ENCODE peak calls at places on chromosomes 6 and 20, in four cellular contexts. F is Calu3, Y is mesothelial cell of epicardium, M is endothelial cell. J is an unnamed sample.
A peak's percentile ranks its signal among the peaks of the same experiment; 100 is the strongest.

GRCh38 chr6:114144887-114145851 is 174.2 kb upstream of the HDAC2 start:
- DNase-seq in F (peak; percentile 10), Y (no peak), M (no peak), J (no peak)

GRCh38 chr6:5556011-5556410 is 294.7 kb downstream of the FARS2 start:
- DNase-seq in F (no peak), Y (no peak), M (no peak), J (no peak)

GRCh38 chr20:860891-861290 is 27.4 kb downstream of the FAM110A start:
- DNase-seq in F (no peak), Y (no peak), M (no peak), J (no peak)

GRCh38 chr6:23754197-23754596 is 371.8 kb upstream of the NRSN1 start:
- DNase-seq in F (no peak), Y (no peak), M (no peak), J (no peak)

GRCh38 chr6:100663219-100663863 is 198.6 kb upstream of the SIM1 start:
- DNase-seq in F (peak; percentile 13), Y (no peak), M (no peak), J (no peak)

GRCh38 chr20:57106030-57106682 is 160.3 kb downstream of the BMP7 start:
- DNase-seq in F (no peak), Y (no peak), M (no peak), J (no peak)

GRCh38 chr6:169975286-169975685 is 223.9 kb downstream of the ERMARD start:
- DNase-seq in F (no peak), Y (no peak), M (no peak), J (no peak)

GRCh38 chr6:40631760-40632159 is 44.6 kb upstream of the LRFN2 start:
- DNase-seq in F (no peak), Y (no peak), M (no peak), J (no peak)

GRCh38 chr6:42128460-42129359 is 13.7 kb downstream of the C6orf132 start:
- DNase-seq in F (no peak), Y (no peak), M (no peak), J (no peak)

GRCh38 chr6:107565165-107565723 is 75.3 kb downstream of the SOBP start:
- DNase-seq in F (no peak), Y (no peak), M (no peak), J (no peak)

GRCh38 chr6:31575952-31576684 is 753 bp downstream of the TNF start:
- DNase-seq in F (no peak), Y (no peak), M (no peak), J (no peak)

GRCh38 chr6:50832912-50833311 is 14.2 kb downstream of the TFAP2B start:
- DNase-seq in F (no peak), Y (no peak), M (no peak), J (no peak)

GRCh38 chr6:17928514-17929430 is 58.7 kb downstream of the KIF13A start:
- DNase-seq in F (no peak), Y (no peak), M (no peak), J (no peak)

GRCh38 chr6:89895273-89895874 is 1.1 kb downstream of the GJA10 start:
- DNase-seq in F (peak; percentile 53), Y (no peak), M (peak; percentile 73), J (no peak)

GRCh38 chr6:67629268-67629667 is 1005.8 kb upstream of the ADGRB3 start:
- DNase-seq in F (no peak), Y (no peak), M (no peak), J (no peak)

GRCh38 chr20:40525356-40525755 is 163.7 kb downstream of the MAFB start:
- DNase-seq in F (no peak), Y (no peak), M (no peak), J (no peak)

GRCh38 chr20:38497246-38497645 is 24.6 kb downstream of the RALGAPB start:
- DNase-seq in F (no peak), Y (no peak), M (no peak), J (no peak)

GRCh38 chr6:106117579-106117978 is 31.4 kb downstream of the PRDM1 start:
- DNase-seq in F (no peak), Y (no peak), M (no peak), J (no peak)

GRCh38 chr20:20743511-20744169 is 31.2 kb upstream of the RALGAPA2 start:
- DNase-seq in F (no peak), Y (no peak), M (peak; percentile 60), J (no peak)

GRCh38 chr20:41142241-41142640 is 4.9 kb downstream of the PLCG1 start:
- DNase-seq in F (no peak), Y (no peak), M (no peak), J (no peak)

GRCh38 chr20:43452404-43453126 is 5.1 kb upstream of the SRSF6 start:
- DNase-seq in F (no peak), Y (no peak), M (no peak), J (no peak)

GRCh38 chr20:21548390-21549035 is 34.6 kb upstream of the NKX2-2 start:
- DNase-seq in F (no peak), Y (no peak), M (no peak), J (no peak)

GRCh38 chr20:23634985-23635767 is 2.6 kb downstream of the CST3 start:
- DNase-seq in F (no peak), Y (no peak), M (no peak), J (no peak)

DNA sequence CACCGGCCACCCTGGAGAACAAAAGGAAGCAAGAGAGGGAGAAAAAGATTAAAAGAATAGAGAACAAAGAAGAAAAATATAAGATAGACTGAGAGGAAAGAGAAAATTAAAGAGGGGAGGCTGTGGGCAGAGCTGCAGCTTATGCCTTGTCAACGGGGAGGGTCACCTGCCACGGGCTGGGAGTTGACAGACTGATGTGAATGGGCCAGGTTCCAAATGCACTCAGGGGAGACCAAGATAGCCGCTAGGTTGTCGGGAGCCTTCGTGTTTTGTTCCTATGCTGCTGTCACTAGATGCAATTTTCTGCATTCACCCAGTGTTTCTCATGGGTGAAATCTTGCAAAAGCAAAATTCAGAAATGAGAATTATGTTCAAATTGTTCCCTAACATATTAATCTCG is 119.6 kb upstream of the MTHFD1L start:
- DNase-seq in F (no peak), Y (no peak), M (no peak), J (no peak)
- TF ChIP-seq CTCF in F (no peak), Y (no peak), M (no peak), J (no peak)

DNA sequence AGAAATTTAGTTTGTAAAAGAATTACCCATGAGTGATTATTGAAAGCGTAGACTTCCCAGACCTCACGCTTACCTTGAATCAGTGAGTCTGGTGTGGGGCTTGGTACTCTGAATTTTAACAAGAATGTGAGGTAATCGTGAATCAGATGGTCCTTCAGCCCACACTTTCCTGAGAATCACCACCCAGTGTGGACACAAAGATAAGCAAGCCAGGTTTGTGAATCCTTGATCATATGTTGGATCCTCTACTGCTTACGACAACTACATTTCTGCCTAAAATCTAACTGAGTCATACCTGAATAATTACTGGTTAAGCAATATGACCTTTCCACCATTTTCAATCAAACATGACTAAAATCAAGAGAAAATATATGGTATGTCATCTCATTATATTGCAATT is 589.3 kb downstream of the TFAP2A start:
- DNase-seq in F (no peak), Y (no peak), M (no peak), J (no peak)
- TF ChIP-seq CTCF in F (no peak), Y (no peak), M (no peak), J (no peak)

GRCh38 chr20:63501818-63502670 is 3.2 kb upstream of the EEF1A2 start:
- DNase-seq in F (peak; percentile 54), Y (no peak), M (no peak), J (no peak)
- TF ChIP-seq CTCF in F (no peak), Y (no peak), M (no peak), J (no peak)

GRCh38 chr6:28580484-28580883 is 54.8 kb downstream of the GPX5 start:
- DNase-seq in F (no peak), Y (no peak), M (no peak), J (no peak)
- TF ChIP-seq CTCF in F (peak; percentile 16), Y (no peak), M (no peak), J (no peak)

GRCh38 chr6:33375143-33375649 is 16.4 kb upstream of the KIFC1 start:
- DNase-seq in F (peak; percentile 78), Y (no peak), M (no peak), J (no peak)

GRCh38 chr6:33373950-33374349 is 17.7 kb upstream of the KIFC1 start:
- DNase-seq in F (no peak), Y (no peak), M (no peak), J (no peak)

GRCh38 chr6:33377166-33377565 is 14.5 kb upstream of the KIFC1 start:
- DNase-seq in F (no peak), Y (no peak), M (no peak), J (no peak)

GRCh38 chr6:33374359-33374910 is 17.2 kb upstream of the KIFC1 start:
- DNase-seq in F (no peak), Y (no peak), M (no peak), J (no peak)

DNA sequence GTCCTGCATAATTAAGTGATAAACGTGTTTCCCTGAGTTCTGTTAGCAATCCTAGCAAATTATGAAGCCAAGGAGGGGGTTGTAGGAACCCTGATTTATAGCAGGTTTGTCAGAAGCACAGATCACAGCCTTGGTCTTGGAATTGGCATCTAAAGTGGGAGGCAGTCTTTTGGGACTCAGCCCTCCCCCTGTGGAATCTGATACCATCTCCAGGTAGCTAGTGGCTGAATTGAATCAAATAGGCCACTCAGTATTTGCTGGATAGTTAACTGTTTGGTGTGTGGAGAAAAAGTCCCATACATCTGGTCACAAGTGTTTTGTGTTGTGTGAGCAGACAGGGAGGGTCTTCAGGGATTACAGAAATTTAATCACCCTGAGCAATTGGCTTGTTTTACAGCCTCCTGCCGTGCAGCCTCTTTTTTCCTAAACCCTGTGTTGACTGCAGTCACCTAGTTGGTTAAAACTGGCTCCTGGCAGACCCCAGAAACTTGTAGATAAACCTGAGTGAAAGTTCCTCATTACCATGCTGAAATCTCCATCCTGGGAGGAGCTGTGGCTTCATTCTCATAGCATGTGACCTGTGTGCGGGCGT is 19.0 kb upstream of the KIFC1 start:
- DNase-seq in F (no peak), Y (no peak), M (no peak), J (no peak)
- TF ChIP-seq CTCF in F (no peak), Y (no peak), M (no peak), J (no peak)

DNA sequence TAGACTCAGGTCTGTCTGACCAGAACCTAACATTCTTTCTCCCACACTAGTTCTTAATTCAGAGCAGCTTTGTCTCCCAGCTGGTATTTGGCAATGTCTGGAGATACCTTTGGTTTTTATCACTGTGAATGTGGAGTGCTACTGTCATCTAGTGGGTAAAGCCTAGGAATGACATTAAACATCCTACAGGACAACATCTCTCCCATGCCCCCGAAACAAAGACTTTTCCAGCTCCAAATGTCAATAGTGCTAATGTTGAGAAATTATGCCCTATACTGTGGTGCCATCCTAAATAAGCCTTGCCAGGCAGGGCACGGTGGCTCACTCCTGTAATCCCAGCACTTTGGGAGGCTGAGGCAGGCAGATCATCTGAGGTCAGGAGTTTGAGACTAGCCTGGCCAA is 4.2 kb upstream of the TTPAL start:
- DNase-seq in F (peak; percentile 24), Y (no peak), M (no peak), J (no peak)
- TF ChIP-seq CTCF in F (peak; percentile 37), Y (no peak), M (no peak), J (no peak)

DNA sequence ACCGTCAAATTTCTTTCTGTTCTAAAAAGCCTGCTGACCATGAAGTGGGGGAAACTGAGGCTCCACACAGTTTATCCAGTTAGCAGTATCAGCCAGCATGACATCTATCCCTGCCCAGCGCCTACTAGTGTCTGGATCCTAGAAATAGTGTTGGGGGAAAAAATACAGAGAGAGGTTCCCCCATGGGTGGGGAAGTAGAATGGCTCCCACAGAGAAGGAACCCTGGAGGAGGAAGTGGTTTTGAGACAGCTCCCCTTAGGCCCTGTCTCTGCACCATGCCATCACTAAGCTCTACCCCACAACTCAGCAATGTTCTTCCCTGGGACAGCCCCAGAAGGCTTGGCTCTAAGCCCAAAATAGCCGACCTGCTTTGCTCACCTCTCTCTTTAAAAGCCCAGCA is 153.4 kb downstream of the MBOAT1 start:
- DNase-seq in F (no peak), Y (no peak), M (no peak), J (no peak)
- TF ChIP-seq CTCF in F (no peak), Y (no peak), M (no peak), J (no peak)

J was measured in activated B cell treated with CpG ODN at 0.5 μM for 24 hours.